ENCODE peak calls at places on chromosomes 7 and 10, in ten cellular contexts. S is kidney; V is lower lobe of right lung; W is psoas muscle; X is tibial artery; F is Peyer's patch; L is heart right ventricle; Q is CD8-positive, alpha-beta T cell; C is naive thymus-derived CD4-positive, alpha-beta T cell; I is adrenal gland. A is an unnamed sample.

GRCh38 chr7:12729112-12729511 is 41.7 kb downstream of the ARL4A start:
- DNase-seq in S (no peak), V (peak; percentile 67), W (peak; percentile 45), X (peak; percentile 78), F (no peak), L (peak; percentile 88), Q (no peak), C (no peak), I (peak; percentile 68), A (peak; percentile 40)

GRCh38 chr7:548401-548800 is 28.8 kb upstream of the PDGFA start:
- DNase-seq in S (peak; percentile 32), V (no peak), W (no peak), X (no peak), F (no peak), L (no peak), Q (no peak), C (no peak), I (no peak), A (no peak)

GRCh38 chr10:47048533-47048905 is 137.3 kb downstream of the PTPN20 start:
- DNase-seq in S (no peak), V (peak; percentile 50), W (peak; percentile 26), X (no peak), F (no peak), L (peak; percentile 3), Q (no peak), C (no peak), I (no peak), A (no peak)

GRCh38 chr7:131921016-131921415 is 364.6 kb upstream of the PODXL start:
- DNase-seq in S (no peak), V (no peak), W (no peak), X (no peak), F (no peak), L (no peak), Q (no peak), C (no peak), I (no peak), A (no peak)

GRCh38 chr7:12706900-12707536 is 19.6 kb downstream of the ARL4A start:
- DNase-seq in S (no peak), V (no peak), W (no peak), X (no peak), F (no peak), L (no peak), Q (no peak), C (no peak), I (no peak), A (no peak)

GRCh38 chr10:110171032-110171431 is 36.4 kb upstream of the MXI1 start:
- DNase-seq in S (no peak), V (no peak), W (no peak), X (no peak), F (no peak), L (no peak), Q (no peak), C (no peak), I (no peak), A (peak; percentile 20)

GRCh38 chr10:94279835-94280709 is 82.7 kb downstream of the NOC3L start:
- DNase-seq in S (no peak), V (peak; percentile 55), W (peak; percentile 44), X (no peak), F (peak; percentile 18), L (peak; percentile 22), Q (peak; percentile 38), C (peak; percentile 51), I (peak; percentile 48), A (peak; percentile 56)

GRCh38 chr7:111697771-111698170 is 135.5 kb upstream of the IMMP2L start:
- DNase-seq in S (no peak), V (no peak), W (no peak), X (no peak), F (no peak), L (no peak), Q (no peak), C (no peak), I (no peak), A (no peak)

GRCh38 chr10:87177-88080 is 38.3 kb upstream of the TUBB8 start:
- DNase-seq in S (no peak), V (no peak), W (no peak), X (no peak), F (no peak), L (no peak), Q (no peak), C (peak; percentile 5), I (no peak), A (no peak)

GRCh38 chr7:156049366-156049765 is 237.1 kb upstream of the SHH start:
- DNase-seq in S (no peak), V (peak; percentile 6), W (no peak), X (peak; percentile 47), F (no peak), L (no peak), Q (no peak), C (no peak), I (no peak), A (no peak)

GRCh38 chr10:86649471-86650150 is 4.7 kb upstream of the OPN4 start:
- DNase-seq in S (peak; percentile 69), V (no peak), W (no peak), X (peak; percentile 62), F (no peak), L (no peak), Q (no peak), C (no peak), I (no peak), A (no peak)

GRCh38 chr10:127033116-127033515 is 127.9 kb downstream of the DOCK1 start:
- DNase-seq in S (no peak), V (no peak), W (no peak), X (no peak), F (no peak), L (no peak), Q (no peak), C (no peak), I (no peak), A (no peak)

GRCh38 chr10:79159141-79159619 is 90.4 kb downstream of the ZMIZ1 start:
- DNase-seq in S (no peak), V (no peak), W (peak; percentile 64), X (peak; percentile 85), F (no peak), L (no peak), Q (no peak), C (no peak), I (peak; percentile 80), A (peak; percentile 98)
- H3K4me1 ChIP-seq in S (peaks cover 81% of the 10 kb centered on the region), V (peaks cover 92% of the 10 kb centered on the region), W (peaks cover 87% of the 10 kb centered on the region), X (peaks cover 80% of the 10 kb centered on the region), F (no peaks in the 10 kb centered on the region), L (peaks cover 100% of the 10 kb centered on the region), Q (no peaks in the 10 kb centered on the region), C (no peaks in the 10 kb centered on the region), I (peaks cover 72% of the 10 kb centered on the region), A (peaks cover 99% of the 10 kb centered on the region)

DNA sequence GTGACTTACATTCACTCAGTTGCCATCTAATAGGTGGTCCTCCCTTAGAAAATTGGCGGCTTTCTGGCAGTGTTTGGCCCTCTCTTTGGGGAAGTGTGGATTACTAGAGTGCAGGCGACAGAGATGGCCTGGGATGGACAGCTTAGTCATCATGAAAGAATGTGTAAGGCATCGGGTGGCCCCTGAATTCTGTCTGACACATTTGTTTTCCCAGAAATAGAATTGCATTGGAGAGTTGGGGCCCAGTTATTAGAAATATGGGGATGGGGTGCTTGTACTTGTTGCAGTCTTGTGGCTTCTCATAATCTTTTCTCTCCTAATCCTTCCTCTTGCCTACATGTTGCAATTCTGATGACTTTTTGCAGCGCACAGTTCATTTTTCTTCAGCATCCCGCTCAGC is 13.8 kb downstream of the TCF7L2 start:
- DNase-seq in S (no peak), V (no peak), W (no peak), X (no peak), F (no peak), L (no peak), Q (no peak), C (no peak), I (peak; percentile 32), A (peak; percentile 80)
- H3K4me1 ChIP-seq in S (peaks cover 3% of the 10 kb centered on the region), V (peaks cover 43% of the 10 kb centered on the region), W (peaks cover 34% of the 10 kb centered on the region), X (peaks cover 17% of the 10 kb centered on the region), F (no peaks in the 10 kb centered on the region), L (peaks cover 67% of the 10 kb centered on the region), Q (no peaks in the 10 kb centered on the region), C (no peaks in the 10 kb centered on the region), I (no peaks in the 10 kb centered on the region), A (peaks cover 81% of the 10 kb centered on the region)

GRCh38 chr10:88428976-88429375 is 154.1 kb downstream of the RNLS start:
- DNase-seq in S (no peak), V (no peak), W (no peak), X (no peak), F (no peak), L (no peak), Q (no peak), C (no peak), I (no peak), A (no peak)

GRCh38 chr10:88427024-88427423 is 156.1 kb downstream of the RNLS start:
- DNase-seq in S (no peak), V (no peak), W (no peak), X (no peak), F (no peak), L (no peak), Q (no peak), C (no peak), I (no peak), A (no peak)

GRCh38 chr10:88433551-88434186 is 149.4 kb downstream of the RNLS start:
- DNase-seq in S (no peak), V (no peak), W (no peak), X (no peak), F (no peak), L (no peak), Q (no peak), C (no peak), I (no peak), A (no peak)

GRCh38 chr10:88428442-88428841 is 154.7 kb downstream of the RNLS start:
- DNase-seq in S (no peak), V (no peak), W (no peak), X (no peak), F (no peak), L (no peak), Q (no peak), C (no peak), I (no peak), A (no peak)

DNA sequence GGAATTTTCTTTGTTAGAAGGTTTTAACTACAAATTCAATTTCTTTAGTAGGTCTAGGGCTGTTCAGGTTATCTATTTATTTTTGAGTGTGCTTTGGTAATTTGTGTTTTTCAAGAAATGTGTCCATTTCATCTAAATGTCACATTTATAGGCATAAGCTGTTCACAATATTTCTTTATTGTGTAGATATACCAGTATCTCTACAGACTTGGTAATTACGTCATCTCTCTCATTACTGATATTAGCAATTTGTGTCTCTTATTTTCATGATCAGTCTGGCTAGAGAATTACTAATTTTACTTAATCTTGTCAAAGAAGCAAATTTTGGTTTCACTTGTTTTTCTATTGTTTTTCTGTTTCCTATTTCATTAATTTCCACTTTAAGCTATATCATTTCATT is 152.0 kb downstream of the RNLS start:
- DNase-seq in S (no peak), V (no peak), W (no peak), X (no peak), F (no peak), L (no peak), Q (no peak), C (no peak), I (no peak), A (no peak)
- H3K4me1 ChIP-seq in S (no peaks in the 10 kb centered on the region), V (no peaks in the 10 kb centered on the region), W (peaks cover 11% of the 10 kb centered on the region), X (no peaks in the 10 kb centered on the region), F (no peaks in the 10 kb centered on the region), L (peaks cover 12% of the 10 kb centered on the region), Q (no peaks in the 10 kb centered on the region), C (peaks cover 4% of the 10 kb centered on the region), I (no peaks in the 10 kb centered on the region), A (no peaks in the 10 kb centered on the region)

DNA sequence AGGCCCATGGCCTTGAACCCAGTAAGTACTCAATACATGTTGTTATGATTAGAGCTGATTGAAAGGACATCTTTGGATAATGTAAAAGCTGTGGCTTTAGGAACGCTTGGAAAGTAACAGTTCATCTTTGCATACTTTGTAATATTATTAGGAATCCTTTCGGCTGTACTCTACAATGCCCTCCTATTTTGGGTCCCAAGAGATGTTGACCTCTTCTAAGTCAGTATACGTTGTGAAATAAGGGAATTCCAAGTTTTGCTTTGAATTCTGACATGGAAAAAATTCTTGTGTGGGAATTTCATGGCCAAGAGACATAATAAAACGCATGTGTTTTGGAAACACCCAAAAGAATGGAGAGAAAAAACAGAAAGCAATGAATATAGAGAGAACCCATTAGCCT is 7.7 kb downstream of the AGR3 start:
- DNase-seq in S (no peak), V (no peak), W (no peak), X (no peak), F (no peak), L (no peak), Q (no peak), C (no peak), I (no peak), A (no peak)
- H3K4me1 ChIP-seq in S (no peaks in the 10 kb centered on the region), V (no peaks in the 10 kb centered on the region), W (no peaks in the 10 kb centered on the region), X (no peaks in the 10 kb centered on the region), F (no peaks in the 10 kb centered on the region), L (no peaks in the 10 kb centered on the region), Q (no peaks in the 10 kb centered on the region), C (no peaks in the 10 kb centered on the region), I (no peaks in the 10 kb centered on the region), A (no peaks in the 10 kb centered on the region)